ENCODE peak calls at places on chromosomes 2 and 18, in nine cellular contexts. L, V, Y, G, B, Q, X, M and E are unnamed samples.
A peak's percentile ranks its signal among the peaks of the same experiment; 100 is the strongest.

GRCh38 chr18:32048507-32049091 is 30.0 kb downstream of the RNF125 start:
- DNase-seq in V (no peak), Q (no peak), G (peak; percentile 19), L (peak; percentile 49), B (no peak), X (no peak), M (no peak), Y (no peak), E (no peak)

GRCh38 chr2:99354060-99354459 is 16.9 kb downstream of the EIF5B start:
- DNase-seq in V (no peak), X (no peak), Y (peak; percentile 20), G (no peak), L (no peak), B (no peak), M (no peak), Q (no peak), E (no peak)

GRCh38 chr2:190682168-190682567 is 33.3 kb downstream of the NAB1 start:
- DNase-seq in L (no peak), Y (no peak), X (no peak), M (no peak), V (no peak), G (no peak), B (no peak), Q (no peak), E (no peak)

GRCh38 chr18:57210101-57210661 is 63.3 kb downstream of the BOD1L2 start:
- DNase-seq in B (no peak), V (peak; percentile 93), X (peak; percentile 94), Q (no peak), L (no peak), Y (peak; percentile 77), G (no peak), M (no peak), E (peak; percentile 4)

GRCh38 chr2:136247204-136247990 is 129.4 kb upstream of the CXCR4 start:
- DNase-seq in X (no peak), Q (no peak), Y (no peak), M (no peak), B (no peak), V (no peak), G (no peak), L (peak; percentile 57), E (no peak)

GRCh38 chr18:3456686-3457069 is 6.7 kb downstream of the TGIF1 start:
- DNase-seq in L (no peak), M (no peak), Q (no peak), X (no peak), G (no peak), Y (peak; percentile 78), B (no peak), V (no peak), E (no peak)

GRCh38 chr2:169446452-169446851 is 32.8 kb upstream of the BBS5 start:
- DNase-seq in V (no peak), Y (no peak), Q (no peak), X (no peak), M (no peak), B (no peak), G (no peak), L (no peak), E (no peak)

GRCh38 chr2:164625378-164625971 is 4.2 kb upstream of the GRB14 start:
- DNase-seq in V (no peak), M (no peak), X (no peak), L (no peak), B (no peak), G (no peak), Y (peak; percentile 73), Q (no peak), E (no peak)